ENCODE peak calls at places on chromosomes 13 and 19, in ten cellular contexts. K, I, U, M, O, P, B, J, N and Z are unnamed samples.

GRCh38 chr19:46984077-46985010 is 35.3 kb upstream of the NPAS1 start:
- DNase-seq in K (no peak), I (no peak), U (peak; percentile 65), M (no peak), O (no peak), P (peak; percentile 75), B (no peak), J (no peak), N (no peak), Z (no peak)

GRCh38 chr19:39104104-39104708 is 20.0 kb downstream of the ACP7 start:
- DNase-seq in K (no peak), I (no peak), U (no peak), M (no peak), O (no peak), P (no peak), B (no peak), J (no peak), N (no peak), Z (no peak)

GRCh38 chr19:44625531-44626066 is 12.2 kb downstream of the IGSF23 start:
- DNase-seq in K (no peak), I (no peak), U (peak; percentile 71), M (no peak), O (no peak), P (no peak), B (no peak), J (no peak), N (no peak), Z (no peak)

GRCh38 chr13:102667911-102668310 is 26.9 kb downstream of the METTL21C start:
- DNase-seq in K (no peak), I (no peak), U (no peak), M (no peak), O (no peak), P (no peak), B (no peak), J (no peak), N (no peak), Z (no peak)

GRCh38 chr19:29596885-29597525 is 9.1 kb upstream of the POP4 start:
- DNase-seq in K (no peak), I (peak; percentile 59), U (peak; percentile 9), M (no peak), O (no peak), P (no peak), B (no peak), J (no peak), N (peak; percentile 33), Z (peak; percentile 8)

GRCh38 chr19:7004313-7004931 is 16.8 kb downstream of the MBD3L2B start:
- DNase-seq in K (no peak), I (peak; percentile 38), U (peak; percentile 27), M (no peak), O (no peak), P (peak; percentile 12), B (peak; percentile 14), J (no peak), N (peak; percentile 20), Z (no peak)

GRCh38 chr13:43087960-43088580 is 64.7 kb downstream of the DNAJC15 start:
- DNase-seq in K (no peak), I (no peak), U (peak; percentile 19), M (no peak), O (no peak), P (no peak), B (peak; percentile 59), J (no peak), N (no peak), Z (no peak)

GRCh38 chr19:1213391-1214286 is 8.1 kb downstream of the STK11 start:
- DNase-seq in K (no peak), I (no peak), U (peak; percentile 73), M (peak; percentile 68), O (peak; percentile 91), P (peak; percentile 78), B (peak; percentile 88), J (peak; percentile 84), N (no peak), Z (no peak)

GRCh38 chr13:33519561-33520479 is 234.3 kb upstream of the STARD13 start:
- DNase-seq in K (no peak), I (no peak), U (peak; percentile 93), M (no peak), O (no peak), P (peak; percentile 98), B (no peak), J (no peak), N (no peak), Z (peak; percentile 78)

GRCh38 chr19:31969110-31969509 is 376.3 kb upstream of the ZNF507 start:
- DNase-seq in K (no peak), I (no peak), U (no peak), M (no peak), O (no peak), P (no peak), B (no peak), J (no peak), N (no peak), Z (no peak)

GRCh38 chr19:45952691-45953505 is 20.8 kb downstream of the NOVA2 start:
- DNase-seq in K (peak; percentile 63), I (peak; percentile 96), U (peak; percentile 7), M (peak; percentile 42), O (peak; percentile 86), P (peak; percentile 19), B (peak; percentile 10), J (no peak), N (no peak), Z (peak; percentile 18)

GRCh38 chr13:41465215-41465907 is 8.0 kb downstream of the RGCC start:
- DNase-seq in K (no peak), I (no peak), U (peak; percentile 85), M (peak; percentile 66), O (no peak), P (peak; percentile 88), B (peak; percentile 64), J (peak; percentile 71), N (no peak), Z (peak; percentile 53)

GRCh38 chr19:52070496-52070895 is 21.9 kb upstream of the ZNF432 start:
- DNase-seq in K (no peak), I (no peak), U (peak; percentile 93), M (no peak), O (no peak), P (peak; percentile 82), B (no peak), J (no peak), N (no peak), Z (no peak)

GRCh38 chr13:113806526-113806925 is 47.5 kb downstream of the TMEM255B start:
- DNase-seq in K (no peak), I (no peak), U (no peak), M (no peak), O (no peak), P (no peak), B (no peak), J (no peak), N (no peak), Z (no peak)

GRCh38 chr19:406121-406711 is 2.7 kb downstream of the C2CD4C start:
- DNase-seq in K (no peak), I (no peak), U (no peak), M (no peak), O (peak; percentile 73), P (no peak), B (no peak), J (no peak), N (no peak), Z (no peak)

GRCh38 chr13:111630411-111630810 is 310.0 kb downstream of the TEX29 start:
- DNase-seq in K (no peak), I (peak; percentile 47), U (no peak), M (no peak), O (no peak), P (no peak), B (no peak), J (no peak), N (no peak), Z (no peak)

GRCh38 chr13:27956576-27957300 is 12.4 kb downstream of the CDX2 start:
- DNase-seq in K (no peak), I (no peak), U (no peak), M (no peak), O (no peak), P (no peak), B (peak; percentile 68), J (no peak), N (no peak), Z (no peak)
- H3K27ac ChIP-seq in K (no peak overlapping the region), I (no peak overlapping the region), U (no peak overlapping the region), M (no peak overlapping the region), O (no peak overlapping the region), P (no peak overlapping the region), B (no peak overlapping the region), J (no peak overlapping the region), N (no peak overlapping the region), Z (no peak overlapping the region)

DNA sequence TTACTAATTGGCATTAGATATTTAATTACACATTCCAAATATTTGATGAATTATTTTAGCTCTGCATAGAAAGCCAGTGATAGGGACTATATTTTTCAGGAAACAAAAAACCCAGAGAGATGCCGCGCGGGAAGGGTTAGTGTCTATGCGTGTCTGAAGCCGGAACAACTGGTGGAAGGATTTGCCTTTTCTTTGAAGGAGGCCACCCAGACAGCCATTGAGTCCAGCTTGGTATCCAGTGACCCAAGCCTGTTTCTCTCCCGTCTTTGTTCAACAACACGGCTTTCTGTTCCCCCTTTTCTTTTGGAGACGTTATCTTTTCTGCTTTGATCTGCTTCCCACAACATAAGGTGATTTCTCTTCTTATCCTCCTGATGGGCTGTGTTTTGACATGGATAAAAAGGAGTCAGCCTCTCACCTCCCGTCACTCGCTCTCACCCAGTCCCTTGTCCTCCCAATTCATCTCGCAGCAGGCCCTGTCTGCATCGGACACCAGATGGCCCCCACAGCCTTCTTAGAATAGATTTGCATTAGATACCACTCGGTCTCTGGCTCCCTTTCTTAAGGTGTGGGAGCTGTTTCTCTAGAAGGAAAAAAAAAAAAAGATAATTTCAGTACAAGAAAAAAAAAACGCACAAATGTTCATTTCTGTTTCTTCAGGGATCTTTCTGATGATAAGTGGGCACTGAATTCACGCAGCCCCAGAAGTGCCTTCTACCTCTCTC is 361.8 kb downstream of the ZNF536 start:
- DNase-seq in K (no peak), I (peak; percentile 64), U (no peak), M (no peak), O (no peak), P (no peak), B (no peak), J (no peak), N (no peak), Z (no peak)
- H3K27ac ChIP-seq in K (no peak overlapping the region), I (no peak overlapping the region), U (no peak overlapping the region), M (no peak overlapping the region), O (no peak overlapping the region), P (no peak overlapping the region), B (no peak overlapping the region), J (no peak overlapping the region), N (no peak overlapping the region), Z (no peak overlapping the region)

GRCh38 chr13:24648983-24649684 is 31.1 kb upstream of the ATP12A start:
- DNase-seq in K (no peak), I (no peak), U (no peak), M (no peak), O (no peak), P (no peak), B (no peak), J (no peak), N (no peak), Z (no peak)
- H3K27ac ChIP-seq in K (no peak overlapping the region), I (no peak overlapping the region), U (no peak overlapping the region), M (no peak overlapping the region), O (no peak overlapping the region), P (no peak overlapping the region), B (no peak overlapping the region), J (no peak overlapping the region), N (no peak overlapping the region), Z (no peak overlapping the region)

DNA sequence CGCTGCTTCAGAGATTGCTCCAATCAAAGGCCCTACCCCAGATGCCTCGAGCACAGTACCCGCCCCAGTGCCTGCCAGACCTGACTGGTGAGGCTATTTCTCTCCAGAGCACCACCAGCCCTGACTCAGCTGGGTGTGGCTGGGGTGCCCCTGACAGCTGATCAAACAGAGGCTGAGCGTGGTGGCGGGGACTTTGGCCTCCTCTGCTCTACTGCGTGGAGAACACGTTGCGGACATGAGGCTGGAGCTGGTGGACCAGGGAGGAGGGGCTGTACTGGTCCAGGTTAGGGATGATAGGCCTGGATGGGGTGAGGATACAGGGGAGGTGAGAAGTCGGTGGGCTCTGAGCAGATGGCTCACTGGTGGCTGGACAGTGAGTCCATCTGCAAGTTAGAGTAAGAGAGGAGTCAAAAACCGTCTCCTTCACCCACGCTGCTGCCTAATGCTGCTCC is 3.5 kb upstream of the DOCK6 start:
- DNase-seq in K (peak; percentile 83), I (no peak), U (no peak), M (no peak), O (no peak), P (peak; percentile 20), B (peak; percentile 99), J (peak; percentile 68), N (no peak), Z (no peak)
- H3K27ac ChIP-seq in K (no peak overlapping the region), I (no peak overlapping the region), U (no peak overlapping the region), M (peak overlapping the region; percentile 68), O (no peak overlapping the region), P (no peak overlapping the region), B (peak overlapping the region; percentile 95), J (peak overlapping the region; percentile 63), N (no peak overlapping the region), Z (no peak overlapping the region)